ENCODE peak calls at places on chromosomes 11 and 22, in ten cellular contexts. Z is CD8-positive, alpha-beta memory T cell; A is AG04450; X is MM.1S; C is mesendoderm; S is HL-60; B is upper lobe of right lung; D is CD8-positive, alpha-beta T cell; L is bronchial epithelial cell; Y is dorsolateral prefrontal cortex. G is an unnamed sample.

GRCh38 chr22:24205438-24206189 is 24.3 kb downstream of the SUSD2 start:
- DNase-seq in B (no peak), L (peak; percentile 10), X (peak; percentile 84), A (no peak), Y (no peak), S (no peak), D (no peak), C (no peak), Z (no peak), G (no peak)

GRCh38 chr11:27524155-27524554 is 17.6 kb upstream of the LIN7C start:
- DNase-seq in L (peak; percentile 71), A (no peak), B (no peak), D (no peak), S (no peak), Y (no peak), Z (no peak), X (no peak), C (peak; percentile 83), G (peak; percentile 77)

GRCh38 chr11:61390161-61390560 is 2.2 kb upstream of the TMEM216 start:
- DNase-seq in Z (no peak), X (no peak), L (no peak), D (no peak), B (no peak), A (no peak), C (no peak), S (no peak), Y (no peak), G (no peak)

GRCh38 chr22:17772249-17772962 is 1.9 kb downstream of the BID start:
- DNase-seq in X (no peak), L (peak; percentile 29), B (no peak), Z (no peak), S (no peak), D (no peak), Y (no peak), A (no peak), C (no peak), G (peak; percentile 33)

GRCh38 chr22:27212617-27213177 is 555.3 kb downstream of the MIAT start:
- DNase-seq in Z (no peak), D (no peak), C (peak; percentile 44), Y (no peak), S (peak; percentile 1), X (no peak), L (peak; percentile 70), A (peak; percentile 98), B (no peak), G (peak; percentile 83)

GRCh38 chr11:76455331-76455730 is 10.5 kb downstream of the EMSY start:
- DNase-seq in B (no peak), D (no peak), C (peak; percentile 99), Z (no peak), X (no peak), Y (no peak), L (no peak), S (no peak), A (no peak), G (no peak)

GRCh38 chr22:36644333-36644757 is 59.2 kb downstream of the CACNG2 start:
- DNase-seq in X (peak; percentile 56), D (no peak), Y (no peak), A (peak; percentile 79), L (peak; percentile 91), S (peak; percentile 28), C (peak; percentile 89), Z (no peak), B (no peak), G (peak; percentile 52)

GRCh38 chr11:36507824-36508489 is 2.1 kb downstream of the TRAF6 start:
- DNase-seq in Y (no peak), X (no peak), S (no peak), Z (no peak), L (no peak), A (no peak), D (no peak), C (no peak), B (no peak), G (no peak)

GRCh38 chr11:134001596-134001995 is 44.8 kb upstream of the IGSF9B start:
- DNase-seq in A (no peak), S (no peak), X (no peak), C (no peak), B (no peak), L (no peak), D (no peak), Y (no peak), Z (no peak), G (no peak)

GRCh38 chr11:97963528-97964331 is 1057.0 kb upstream of the CNTN5 start:
- DNase-seq in C (peak; percentile 20), X (no peak), B (no peak), L (no peak), D (no peak), A (no peak), S (no peak), Z (no peak), Y (no peak), G (no peak)

GRCh38 chr11:133082453-133082781 is 449.9 kb downstream of the OPCML start:
- DNase-seq in Z (no peak), C (peak; percentile 54), X (no peak), D (no peak), B (no peak), L (no peak), A (no peak), Y (no peak), S (no peak), G (no peak)

GRCh38 chr22:23180893-23181762 is 819 bp downstream of the BCR start:
- DNase-seq in Z (no peak), X (peak; percentile 42), B (no peak), A (no peak), Y (no peak), S (no peak), L (no peak), C (peak; percentile 55), D (no peak), G (no peak)

GRCh38 chr11:10565493-10565892 is 3.0 kb downstream of the LYVE1 start:
- DNase-seq in B (no peak), D (no peak), S (no peak), L (no peak), A (no peak), X (no peak), Z (no peak), C (no peak), Y (no peak), G (no peak)
- H3K4me3 ChIP-seq in B (peak overlapping the region; percentile 15), D (no peak overlapping the region), S (no peak overlapping the region), L (no peak overlapping the region), A (no peak overlapping the region), X (no peak overlapping the region), Z (no peak overlapping the region), C (no peak overlapping the region), Y (no peak overlapping the region), G (no peak overlapping the region)

GRCh38 chr11:2142762-2143202 is 3.6 kb upstream of the IGF2 start:
- DNase-seq in Y (no peak), B (no peak), S (no peak), A (no peak), D (no peak), L (peak; percentile 86), X (no peak), Z (no peak), C (no peak), G (no peak)
- H3K27me3 ChIP-seq in Y (no peaks in the 10 kb centered on the region), B (peaks cover 80% of the 10 kb centered on the region), S (peaks cover 74% of the 10 kb centered on the region), A (peaks cover 74% of the 10 kb centered on the region), D (peaks cover 46% of the 10 kb centered on the region), L (peaks cover 45% of the 10 kb centered on the region), X (peaks cover 80% of the 10 kb centered on the region), Z (peaks cover 36% of the 10 kb centered on the region), C (peaks cover 88% of the 10 kb centered on the region), G (peaks cover 76% of the 10 kb centered on the region)

GRCh38 chr22:40244586-40244985 is 66.9 kb downstream of the TNRC6B start:
- DNase-seq in Z (no peak), C (no peak), A (no peak), L (no peak), D (no peak), Y (no peak), B (no peak), S (no peak), X (no peak), G (no peak)
- H3K4me3 ChIP-seq in Z (no peak overlapping the region), C (no peak overlapping the region), A (no peak overlapping the region), L (no peak overlapping the region), D (no peak overlapping the region), Y (no peak overlapping the region), B (no peak overlapping the region), S (no peak overlapping the region), X (no peak overlapping the region), G (no peak overlapping the region)

DNA sequence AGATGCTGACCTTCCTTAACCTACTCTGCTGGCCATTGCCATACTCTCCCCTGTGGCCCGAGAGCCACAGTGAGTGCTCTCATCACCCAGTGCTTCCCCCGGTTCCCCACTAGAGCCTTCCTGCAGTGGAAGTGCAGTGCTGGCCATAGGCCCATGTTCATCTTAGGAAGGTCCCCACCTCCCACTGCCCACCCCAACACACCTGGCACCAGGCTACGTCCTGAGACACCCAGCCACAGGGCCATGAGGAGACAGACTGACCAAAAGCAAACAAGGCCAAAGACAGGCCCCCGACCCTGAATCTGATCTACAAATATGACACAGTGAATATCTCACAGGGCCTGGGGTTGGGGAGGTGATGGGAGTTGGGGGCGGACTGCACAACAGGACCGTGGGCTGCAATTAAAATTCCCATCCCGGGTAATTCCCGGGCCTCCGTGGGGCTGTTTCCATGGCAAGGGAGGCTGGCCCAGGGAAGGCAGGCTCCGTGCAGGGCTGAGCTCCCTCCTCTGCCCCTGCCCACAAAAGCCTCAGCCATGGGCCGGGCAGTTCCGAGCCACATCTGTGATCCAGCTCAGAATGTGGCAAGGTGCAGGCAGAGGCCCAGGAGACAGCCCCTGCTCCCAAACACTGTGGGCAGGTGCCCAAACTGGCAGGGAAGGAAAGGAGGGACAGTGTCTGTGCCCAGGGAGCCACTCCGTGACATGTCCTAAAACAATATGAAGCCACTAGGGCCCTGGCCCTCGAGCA is 5.1 kb upstream of the CHST1 start:
- DNase-seq in A (no peak), B (no peak), X (no peak), Z (no peak), D (no peak), L (no peak), C (no peak), S (no peak), Y (no peak), G (no peak)
- H3K27me3 ChIP-seq in A (peaks cover 29% of the 10 kb centered on the region), B (peaks cover 8% of the 10 kb centered on the region), X (peaks cover 45% of the 10 kb centered on the region), Z (peaks cover 10% of the 10 kb centered on the region), D (peaks cover 3% of the 10 kb centered on the region), L (peaks cover 7% of the 10 kb centered on the region), C (no peaks in the 10 kb centered on the region), S (peaks cover 22% of the 10 kb centered on the region), Y (no peaks in the 10 kb centered on the region), G (no peaks in the 10 kb centered on the region)

DNA sequence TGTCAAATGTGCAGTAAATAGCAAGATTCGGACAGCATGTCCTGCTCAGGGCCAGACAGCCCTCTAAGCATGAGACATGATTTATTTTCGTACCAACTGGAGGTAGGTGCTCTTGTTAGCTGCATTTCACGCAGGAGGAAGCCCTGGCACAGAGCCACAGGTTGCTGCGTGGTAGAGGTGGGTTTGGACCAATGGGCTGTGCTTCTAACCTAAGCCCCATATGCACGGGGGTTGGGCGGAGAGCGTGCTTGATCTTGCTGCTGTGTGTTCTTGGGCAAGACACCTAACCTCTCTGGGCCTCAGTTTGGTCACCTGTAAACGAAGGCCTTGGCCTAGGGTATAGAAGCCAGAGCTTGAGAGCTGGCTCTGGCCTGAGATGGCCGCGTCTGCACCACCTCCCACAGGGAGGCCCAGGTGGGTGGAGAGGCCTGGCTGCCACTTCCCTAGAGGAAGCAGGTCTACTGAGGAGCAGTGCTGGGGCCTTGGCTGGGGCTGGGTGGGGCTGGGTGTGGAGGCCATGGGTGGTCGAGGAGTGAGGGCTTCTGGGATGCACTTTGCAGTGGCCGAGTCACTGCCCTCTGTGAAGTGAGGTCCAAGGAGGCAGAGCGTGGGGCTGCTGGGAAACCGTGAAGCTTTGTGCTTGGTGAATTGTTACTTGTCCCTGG is 38.5 kb upstream of the GRAMD4 start:
- DNase-seq in Y (no peak), C (no peak), X (no peak), A (no peak), B (peak; percentile 67), L (no peak), Z (no peak), D (no peak), S (no peak), G (no peak)
- H3K4me3 ChIP-seq in Y (no peak overlapping the region), C (no peak overlapping the region), X (no peak overlapping the region), A (no peak overlapping the region), B (no peak overlapping the region), L (no peak overlapping the region), Z (no peak overlapping the region), D (no peak overlapping the region), S (no peak overlapping the region), G (no peak overlapping the region)

GRCh38 chr11:115590254-115590653 is 86.0 kb upstream of the CADM1 start:
- DNase-seq in D (no peak), S (no peak), X (no peak), Y (no peak), L (no peak), Z (no peak), C (no peak), B (no peak), A (no peak), G (no peak)
- H3K27me3 ChIP-seq in D (no peaks in the 10 kb centered on the region), S (no peaks in the 10 kb centered on the region), X (no peaks in the 10 kb centered on the region), Y (no peaks in the 10 kb centered on the region), L (no peaks in the 10 kb centered on the region), Z (no peaks in the 10 kb centered on the region), C (no peaks in the 10 kb centered on the region), B (no peaks in the 10 kb centered on the region), A (peaks cover 7% of the 10 kb centered on the region), G (no peaks in the 10 kb centered on the region)

G was measured in MG63.